ENCODE peak calls at places on chromosomes 16 and 17, in four cellular contexts. R is stomach, C is spleen, Z is hepatocyte. L is an unnamed sample.

GRCh38 chr17:12342609-12343248 is 322.1 kb downstream of the MAP2K4 start:
- DNase-seq in Z (peak; percentile 51), C (no peak), R (peak; percentile 62), L (peak; percentile 27)

GRCh38 chr17:43169561-43170139 is 1.4 kb upstream of the NBR1 start:
- DNase-seq in Z (peak; percentile 65), C (peak; percentile 92), R (peak; percentile 66), L (peak; percentile 7)

GRCh38 chr16:11447272-11447671 is 102.0 kb downstream of the RMI2 start:
- DNase-seq in C (no peak), R (no peak), Z (no peak), L (no peak)

GRCh38 chr17:59329558-59330313 is 1.7 kb upstream of the YPEL2 start:
- DNase-seq in C (peak; percentile 82), R (peak; percentile 66), Z (peak; percentile 83), L (peak; percentile 66)

GRCh38 chr16:73051903-73052302 is 4.0 kb upstream of the ZFHX3 start:
- DNase-seq in C (no peak), Z (no peak), R (no peak), L (no peak)

GRCh38 chr17:72358465-72358864 is 237.6 kb downstream of the SOX9 start:
- DNase-seq in R (no peak), Z (no peak), C (no peak), L (no peak)

GRCh38 chr17:45241315-45242011 is 19.8 kb downstream of the FMNL1 start:
- DNase-seq in R (peak; percentile 60), C (no peak), Z (peak; percentile 81), L (no peak)

GRCh38 chr17:81037783-81038733 is 3.1 kb downstream of the BAIAP2 start:
- DNase-seq in C (no peak), Z (no peak), R (peak; percentile 84), L (no peak)

GRCh38 chr17:55620023-55620422 is 102.6 kb downstream of the TMEM100 start:
- DNase-seq in Z (no peak), R (no peak), C (no peak), L (no peak)

GRCh38 chr16:89460556-89460955 is 29.8 kb downstream of the ANKRD11 start:
- DNase-seq in C (peak; percentile 9), R (no peak), Z (no peak), L (no peak)

GRCh38 chr16:68342620-68343019 is 31.8 kb downstream of the PRMT7 start:
- DNase-seq in R (no peak), Z (no peak), C (no peak), L (no peak)

GRCh38 chr16:85321856-85322271 is 209.6 kb upstream of the CIBAR2 start:
- DNase-seq in R (peak; percentile 96), C (peak; percentile 88), Z (no peak), L (peak; percentile 72)

GRCh38 chr17:58338907-58339774 is 10.5 kb upstream of the TSPOAP1 start:
- DNase-seq in Z (no peak), R (no peak), C (peak; percentile 93), L (no peak)

GRCh38 chr16:11681977-11682654 is 13.9 kb downstream of the SNN start:
- DNase-seq in C (peak; percentile 87), Z (no peak), R (peak; percentile 18), L (peak; percentile 80)

GRCh38 chr17:77409282-77410161 is 268.8 kb downstream of the SEC14L1 start:
- DNase-seq in C (no peak), Z (no peak), R (peak; percentile 77), L (no peak)

GRCh38 chr16:58511933-58512815 is 3.1 kb upstream of the SETD6 start:
- DNase-seq in R (peak; percentile 88), C (peak; percentile 93), Z (peak; percentile 80), L (peak; percentile 70)

GRCh38 chr17:51559778-51560177 is 299.4 kb downstream of the UTP18 start:
- DNase-seq in C (no peak), R (no peak), Z (no peak), L (no peak)

GRCh38 chr16:11084484-11085024 is 140.2 kb downstream of the CLEC16A start:
- DNase-seq in C (no peak), Z (no peak), R (no peak), L (no peak)

GRCh38 chr17:32798938-32799337 is 78.0 kb downstream of the MYO1D start:
- DNase-seq in R (no peak), C (no peak), Z (no peak), L (no peak)

GRCh38 chr17:233473-233941 is 52.1 kb upstream of the DOC2B start:
- DNase-seq in Z (no peak), C (peak; percentile 73), R (peak; percentile 32), L (no peak)

GRCh38 chr16:70160821-70161220 is 12.8 kb upstream of the CLEC18C start:
- DNase-seq in C (peak; percentile 64), Z (no peak), R (no peak), L (no peak)

GRCh38 chr16:89041571-89042481 is 51.8 kb upstream of the ACSF3 start:
- DNase-seq in Z (no peak), C (peak; percentile 67), R (no peak), L (no peak)

GRCh38 chr17:9647014-9647413 is 1.7 kb downstream of the USP43 start:
- DNase-seq in C (no peak), Z (peak; percentile 60), R (no peak), L (peak; percentile 21)

GRCh38 chr17:12958786-12959185 is 59.0 kb downstream of the ELAC2 start:
- DNase-seq in C (no peak), R (no peak), Z (no peak), L (no peak)

GRCh38 chr16:19885456-19886060 is 910 bp upstream of the GPRC5B start:
- DNase-seq in R (no peak), Z (no peak), C (peak; percentile 79), L (no peak)

GRCh38 chr16:55035037-55035436 is 104.4 kb downstream of the IRX5 start:
- DNase-seq in R (peak; percentile 32), Z (peak; percentile 61), C (peak; percentile 30), L (peak; percentile 41)

GRCh38 chr16:28977703-28978641 is 3.4 kb downstream of the SPNS1 start:
- DNase-seq in C (no peak), R (no peak), Z (peak; percentile 50), L (peak; percentile 39)

GRCh38 chr17:48723555-48724239 is 712 bp downstream of the PRAC2 start:
- DNase-seq in C (no peak), Z (no peak), R (no peak), L (no peak)
- H3K4me3 ChIP-seq in C (no peak overlapping the region), Z (no peak overlapping the region), R (peak overlapping the region; percentile 25), L (peak overlapping the region; percentile 3)

GRCh38 chr16:74437-75318 is 2.2 kb upstream of the RHBDF1 start:
- DNase-seq in C (no peak), R (no peak), Z (no peak), L (no peak)

GRCh38 chr16:71210-71539 is 1.3 kb downstream of the RHBDF1 start:
- DNase-seq in Z (no peak), C (no peak), R (no peak), L (no peak)

GRCh38 chr16:74025-74424 is 1.6 kb upstream of the RHBDF1 start:
- DNase-seq in C (no peak), Z (no peak), R (no peak), L (no peak)

GRCh38 chr16:71540-72341 is 690 bp downstream of the RHBDF1 start:
- DNase-seq in Z (peak; percentile 92), C (no peak), R (peak; percentile 57), L (peak; percentile 46)

DNA sequence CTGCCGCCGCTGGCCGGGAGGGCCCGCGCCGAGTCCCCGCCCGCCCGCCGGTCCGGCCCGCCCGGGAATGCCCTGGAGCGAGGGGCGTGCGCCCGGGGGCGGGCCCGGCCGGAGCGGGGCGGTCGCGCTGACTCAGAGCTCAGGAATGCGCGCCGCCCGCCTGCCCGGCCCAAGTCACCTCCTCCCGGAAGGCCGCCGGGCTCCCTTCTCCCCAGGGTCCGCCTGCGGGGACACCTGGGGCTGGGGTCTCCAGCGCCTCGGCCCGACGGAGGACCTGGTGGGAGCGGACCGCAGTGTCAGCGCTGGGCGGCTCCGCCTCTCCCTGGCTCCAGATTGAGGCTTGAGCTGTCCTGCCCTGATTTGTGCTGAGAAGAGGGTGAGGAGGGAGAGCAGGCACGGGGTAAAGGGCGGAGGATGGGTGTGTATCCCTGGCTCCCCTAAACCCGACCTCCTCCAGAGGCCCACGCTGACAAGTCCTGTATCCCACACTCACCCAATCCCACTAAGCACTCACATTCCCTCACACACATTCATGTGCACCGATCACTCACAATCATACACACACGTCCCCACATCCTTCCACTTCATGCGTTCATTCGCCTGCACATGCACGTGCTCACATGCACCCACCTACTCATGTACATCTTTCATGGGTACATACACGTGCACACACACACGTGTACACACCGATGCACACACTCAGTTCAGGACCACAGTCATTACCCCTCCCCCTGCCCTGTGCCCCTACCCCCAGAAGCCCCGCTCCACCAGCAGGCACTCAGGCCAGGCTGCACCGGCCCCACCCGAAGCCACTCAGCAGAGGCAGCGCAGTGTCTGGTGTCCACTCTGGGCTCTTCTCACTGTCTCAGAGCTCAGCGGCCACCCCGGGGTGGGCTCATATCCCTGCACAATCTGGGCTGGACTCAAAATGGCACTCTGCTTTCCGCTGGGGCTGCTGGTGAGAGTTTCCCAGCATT is at the start of gene RHBDF1:
- DNase-seq in R (peak; percentile 69), C (no peak), Z (peak; percentile 93), L (peak; percentile 74)
- H3K4me1 ChIP-seq in R (peaks cover 71% of the 10 kb centered on the region), C (peaks cover 35% of the 10 kb centered on the region), Z (peaks cover 63% of the 10 kb centered on the region), L (peaks cover 8% of the 10 kb centered on the region)

GRCh38 chr17:8225813-8226535 is 15.6 kb upstream of the AURKB start:
- DNase-seq in R (peak; percentile 39), C (no peak), Z (peak; percentile 76), L (peak; percentile 43)
- H3K4me3 ChIP-seq in R (no peak overlapping the region), C (peak overlapping the region; percentile 4), Z (no peak overlapping the region), L (no peak overlapping the region)

GRCh38 chr16:75320435-75320834 is 69.0 kb upstream of the BCAR1 start:
- DNase-seq in Z (no peak), C (no peak), R (no peak), L (no peak)
- H3K4me1 ChIP-seq in Z (peaks cover 4% of the 10 kb centered on the region), C (peaks cover 20% of the 10 kb centered on the region), R (no peaks in the 10 kb centered on the region), L (no peaks in the 10 kb centered on the region)

DNA sequence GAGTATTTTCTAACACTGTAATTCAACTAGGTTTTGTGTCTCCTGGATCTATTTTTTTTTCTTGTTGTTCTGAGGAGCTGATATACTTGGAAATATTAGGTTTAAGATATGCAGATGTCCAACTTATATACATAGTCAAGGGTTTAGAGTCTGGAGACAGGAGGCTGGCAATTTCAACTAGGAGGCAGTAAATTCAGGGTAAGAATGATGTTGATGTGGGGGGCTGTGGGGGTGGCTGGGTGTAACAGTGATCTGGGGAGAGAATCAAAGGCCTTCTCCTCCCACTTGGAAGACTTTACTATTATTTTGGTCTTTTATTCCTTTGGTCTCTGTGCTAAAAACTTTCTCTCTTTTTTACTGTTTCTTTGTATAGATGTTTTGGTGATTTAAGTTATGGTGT is 88.0 kb downstream of the MAP2K6 start:
- DNase-seq in Z (no peak), R (no peak), C (no peak), L (no peak)
- H3K4me3 ChIP-seq in Z (peak overlapping the region; percentile 22), R (peak overlapping the region; percentile 44), C (peak overlapping the region; percentile 9), L (no peak overlapping the region)

GRCh38 chr16:75114179-75114945 is 2.2 kb downstream of the LDHD start:
- DNase-seq in Z (no peak), R (no peak), C (peak; percentile 76), L (no peak)
- H3K4me1 ChIP-seq in Z (peaks cover 14% of the 10 kb centered on the region), R (peaks cover 49% of the 10 kb centered on the region), C (peaks cover 31% of the 10 kb centered on the region), L (peaks cover 1% of the 10 kb centered on the region)

L was measured in small intestine.